ENCODE peak calls at places on chromosomes 1 and 21, in four cellular contexts. Y is mesendoderm, B is MM.1S, I is hepatocyte. K is an unnamed sample.

GRCh38 chr1:14516974-14517812 is 81.3 kb upstream of the KAZN start:
- DNase-seq in I (peak; percentile 39), Y (no peak), B (no peak), K (no peak)

GRCh38 chr1:24308365-24309015 is 10.7 kb upstream of the GRHL3 start:
- DNase-seq in B (peak; percentile 25), I (no peak), Y (peak; percentile 93), K (peak; percentile 20)

GRCh38 chr1:44654621-44655187 is 19.6 kb downstream of the TMEM53 start:
- DNase-seq in I (no peak), B (no peak), Y (no peak), K (no peak)

GRCh38 chr1:245858683-245859509 is 648.2 kb downstream of the SMYD3 start:
- DNase-seq in Y (peak; percentile 13), I (no peak), B (no peak), K (peak; percentile 36)

GRCh38 chr1:1624443-1625403 is 7.2 kb upstream of the MMP23B start:
- DNase-seq in Y (peak; percentile 38), B (no peak), I (no peak), K (no peak)

GRCh38 chr1:28983091-28983490 is 68.7 kb downstream of the EPB41 start:
- DNase-seq in I (no peak), B (no peak), Y (no peak), K (no peak)

GRCh38 chr1:26555550-26555981 is 26.0 kb downstream of the RPS6KA1 start:
- DNase-seq in Y (no peak), B (no peak), I (no peak), K (no peak)

GRCh38 chr1:42848823-42849537 is 2.6 kb downstream of the ZNF691 start:
- DNase-seq in Y (no peak), B (no peak), I (no peak), K (no peak)

GRCh38 chr1:27342778-27343638 is 1.2 kb downstream of the SYTL1 start:
- DNase-seq in I (peak; percentile 69), Y (no peak), B (no peak), K (peak; percentile 76)

GRCh38 chr1:74324684-74325448 is 89.7 kb downstream of the TNNI3K start:
- DNase-seq in B (no peak), Y (peak; percentile 19), I (no peak), K (no peak)

GRCh38 chr1:201713093-201713810 is 115.7 kb upstream of the IPO9 start:
- DNase-seq in I (peak; percentile 95), B (no peak), Y (peak; percentile 97), K (no peak)

GRCh38 chr1:223707270-223708000 is 4.9 kb upstream of the CAPN2 start:
- DNase-seq in B (no peak), I (peak; percentile 91), Y (peak; percentile 87), K (no peak)

GRCh38 chr1:210746024-210746423 is 387.9 kb downstream of the KCNH1 start:
- DNase-seq in B (no peak), Y (no peak), I (peak; percentile 7), K (no peak)

GRCh38 chr1:40760984-40761383 is 22.6 kb upstream of the KCNQ4 start:
- DNase-seq in I (no peak), Y (no peak), B (no peak), K (no peak)

GRCh38 chr1:40763742-40764532 is 19.6 kb upstream of the KCNQ4 start:
- DNase-seq in Y (no peak), I (no peak), B (peak; percentile 68), K (no peak)

GRCh38 chr1:40766017-40766416 is 17.6 kb upstream of the KCNQ4 start:
- DNase-seq in I (no peak), B (no peak), Y (no peak), K (no peak)

GRCh38 chr1:40758578-40759343 is 24.8 kb upstream of the KCNQ4 start:
- DNase-seq in B (no peak), Y (no peak), I (no peak), K (no peak)

GRCh38 chr1:40762144-40762923 is 21.3 kb upstream of the KCNQ4 start:
- DNase-seq in B (peak; percentile 40), I (no peak), Y (no peak), K (no peak)
- H3K4me2 ChIP-seq in B (peak overlapping the region; percentile 40), I (no peak overlapping the region), Y (no peak overlapping the region), K (no peak overlapping the region)

GRCh38 chr1:54715493-54716298 is at the start of gene TTC4:
- DNase-seq in B (peak; percentile 78), I (peak; percentile 93), Y (peak; percentile 86), K (peak; percentile 89)
- H3K4me2 ChIP-seq in B (peak within 1 kb of the TSS; percentile 86), I (peak within 1 kb of the TSS; percentile 82), Y (peak within 1 kb of the TSS; percentile 70), K (peak within 1 kb of the TSS; percentile 88)

GRCh38 chr21:38800924-38801744 is 4.6 kb upstream of the ETS2 start:
- DNase-seq in B (no peak), Y (no peak), I (no peak), K (no peak)
- H3K4me2 ChIP-seq in B (no peak overlapping the region), Y (no peak overlapping the region), I (no peak overlapping the region), K (no peak overlapping the region)

GRCh38 chr1:11298390-11299224 is 25.6 kb downstream of the UBIAD1 start:
- DNase-seq in B (no peak), I (no peak), Y (no peak), K (no peak)

GRCh38 chr1:11295905-11296304 is 22.9 kb downstream of the UBIAD1 start:
- DNase-seq in Y (no peak), B (no peak), I (no peak), K (no peak)

GRCh38 chr1:11293856-11294255 is 20.9 kb downstream of the UBIAD1 start:
- DNase-seq in Y (no peak), B (no peak), I (no peak), K (no peak)

GRCh38 chr1:11291049-11291448 is 18.1 kb downstream of the UBIAD1 start:
- DNase-seq in Y (no peak), B (no peak), I (no peak), K (no peak)

DNA sequence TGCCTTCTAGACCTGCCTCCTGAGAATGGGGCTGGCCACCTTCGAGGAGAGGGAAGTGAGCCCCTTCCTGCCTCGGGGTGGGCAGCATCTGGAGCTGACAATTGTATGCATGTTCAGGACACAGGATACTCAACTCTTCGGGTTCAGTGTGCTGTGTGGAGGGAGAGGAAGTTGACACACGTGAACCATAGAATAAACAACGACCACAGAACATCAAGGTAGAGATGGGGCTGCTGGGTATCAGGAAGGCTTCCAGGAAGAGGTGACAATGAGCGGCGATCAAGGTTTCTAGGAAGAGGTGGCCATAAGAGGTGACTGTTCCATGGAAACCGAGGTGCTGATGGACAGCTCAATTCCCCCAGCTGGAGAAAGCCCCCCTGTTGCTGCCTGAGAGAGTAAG is 22.0 kb downstream of the UBIAD1 start:
- DNase-seq in I (no peak), Y (no peak), B (no peak), K (no peak)
- H3K4me2 ChIP-seq in I (no peak overlapping the region), Y (no peak overlapping the region), B (no peak overlapping the region), K (no peak overlapping the region)

GRCh38 chr1:198624648-198624980 is 14.2 kb upstream of the PTPRC start:
- DNase-seq in Y (no peak), I (no peak), B (no peak), K (no peak)

GRCh38 chr1:198623920-198624647 is 14.8 kb upstream of the PTPRC start:
- DNase-seq in B (no peak), Y (no peak), I (no peak), K (peak; percentile 55)

GRCh38 chr1:198620198-198620597 is 18.6 kb upstream of the PTPRC start:
- DNase-seq in B (no peak), Y (no peak), I (no peak), K (peak; percentile 47)

GRCh38 chr1:198620951-198621824 is 17.7 kb upstream of the PTPRC start:
- DNase-seq in B (peak; percentile 44), I (no peak), Y (no peak), K (peak; percentile 97)

GRCh38 chr1:198622532-198623218 is 16.2 kb upstream of the PTPRC start:
- DNase-seq in I (no peak), B (no peak), Y (no peak), K (peak; percentile 93)
- H3K4me2 ChIP-seq in I (no peak overlapping the region), B (no peak overlapping the region), Y (no peak overlapping the region), K (peak overlapping the region; percentile 93)

GRCh38 chr1:192539450-192540132 is 36.0 kb upstream of the RGS1 start:
- DNase-seq in I (peak; percentile 84), Y (peak; percentile 84), B (no peak), K (no peak)

GRCh38 chr1:192546596-192547199 is 28.9 kb upstream of the RGS1 start:
- DNase-seq in Y (no peak), I (no peak), B (no peak), K (no peak)

GRCh38 chr1:192543445-192543844 is 32.1 kb upstream of the RGS1 start:
- DNase-seq in B (no peak), Y (no peak), I (no peak), K (no peak)

GRCh38 chr1:192545781-192546521 is 29.6 kb upstream of the RGS1 start:
- DNase-seq in B (no peak), I (no peak), Y (no peak), K (peak; percentile 52)

DNA sequence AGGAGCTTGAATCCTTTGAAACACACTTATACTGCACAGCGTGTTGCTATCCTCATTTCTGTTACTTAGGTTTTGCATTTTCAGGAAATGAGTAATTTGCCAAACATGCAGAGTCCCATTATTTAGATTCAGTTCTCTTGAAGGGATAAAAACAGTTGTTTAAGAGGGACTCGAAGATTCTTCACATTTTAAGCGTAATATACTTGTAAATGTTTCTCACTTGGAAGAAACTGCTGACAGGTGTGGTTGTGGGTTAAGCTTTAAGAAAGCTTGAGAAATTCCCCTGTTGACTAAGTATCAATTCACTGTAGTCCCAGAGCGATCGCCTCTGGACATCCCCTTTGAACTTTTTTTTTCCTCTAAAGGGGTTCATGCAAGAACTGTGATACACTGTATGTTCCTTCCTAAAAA is 30.6 kb upstream of the RGS1 start:
- DNase-seq in I (no peak), Y (peak; percentile 49), B (peak; percentile 94), K (no peak)
- H3K4me2 ChIP-seq in I (peak overlapping the region; percentile 2), Y (no peak overlapping the region), B (peak overlapping the region; percentile 78), K (peak overlapping the region; percentile 36)

GRCh38 chr1:203800001-203800400 is 4.6 kb downstream of the ZBED6 start:
- DNase-seq in I (no peak), Y (no peak), B (no peak), K (no peak)

GRCh38 chr1:203796223-203796747 is 862 bp downstream of the ZBED6 start:
- DNase-seq in B (peak; percentile 40), Y (peak; percentile 76), I (peak; percentile 43), K (no peak)

GRCh38 chr1:203797216-203797615 is 1.8 kb downstream of the ZBED6 start:
- DNase-seq in I (no peak), Y (no peak), B (no peak), K (no peak)

GRCh38 chr1:203797948-203798347 is 2.5 kb downstream of the ZBED6 start:
- DNase-seq in B (no peak), Y (peak; percentile 60), I (peak; percentile 27), K (no peak)

GRCh38 chr1:203799157-203799556 is 3.7 kb downstream of the ZBED6 start:
- DNase-seq in B (no peak), I (no peak), Y (no peak), K (no peak)
- H3K4me2 ChIP-seq in B (no peak overlapping the region), I (no peak overlapping the region), Y (no peak overlapping the region), K (peak overlapping the region; percentile 84)

GRCh38 chr1:192984058-192984457 is 75.1 kb downstream of the UCHL5 start:
- DNase-seq in I (no peak), Y (no peak), B (no peak), K (no peak)
- H3K4me2 ChIP-seq in I (no peak overlapping the region), Y (no peak overlapping the region), B (no peak overlapping the region), K (no peak overlapping the region)

DNA sequence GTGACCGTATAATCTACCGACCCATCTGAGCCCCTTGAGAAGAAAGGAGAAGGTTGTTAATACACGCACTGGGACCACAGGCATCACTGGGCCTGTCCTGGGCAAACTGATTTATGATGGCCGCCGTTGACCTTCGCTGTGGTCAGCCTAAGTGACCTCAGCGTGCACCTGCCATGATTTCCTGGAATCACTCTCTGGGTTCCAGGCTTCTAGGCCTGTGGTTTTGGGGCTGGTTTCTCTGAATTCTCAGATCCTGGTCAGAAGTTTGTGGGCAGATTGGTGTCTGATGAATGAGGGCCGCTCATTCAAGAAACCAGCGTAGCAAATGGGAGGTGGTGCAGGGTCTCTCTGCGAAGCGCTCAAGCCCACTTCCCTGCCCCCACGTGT is 64.0 kb downstream of the SIK1 start:
- DNase-seq in B (no peak), Y (no peak), I (no peak), K (peak; percentile 25)
- H3K4me2 ChIP-seq in B (peak overlapping the region; percentile 98), Y (no peak overlapping the region), I (no peak overlapping the region), K (peak overlapping the region; percentile 87)

K was measured in OCI-LY7.